ENCODE peak calls at places on chromosome 19, in four cellular contexts. K is M059J; I is stimulated activated CD8-positive, alpha-beta memory T cell treated with anti-CD3 and anti-CD28 coated beads, Interleukin-7, amount 100 ng/mL, for 1 hour; S is uterus. D is an unnamed sample.

GRCh38 chr19:57653689-57654088 is 15.0 kb upstream of the ZSCAN4 start:
- DNase-seq in K (no peak), S (no peak), I (no peak), D (no peak)

GRCh38 chr19:7654401-7654800 is 14.4 kb upstream of the RETN start:
- DNase-seq in K (peak), S (no peak), I (no peak), D (no peak)

GRCh38 chr19:3880471-3881271 is at the start of gene ATCAY:
- DNase-seq in I (no peak), S (no peak), K (no peak), D (no peak)

GRCh38 chr19:18651738-18652137 is 14.9 kb downstream of the KLHL26 start:
- DNase-seq in I (no peak), K (no peak), S (no peak), D (no peak)

GRCh38 chr19:11612816-11613511 is 15.7 kb downstream of the ZNF627 start:
- DNase-seq in I (no peak), S (no peak), K (no peak), D (no peak)

GRCh38 chr19:6610934-6611370 is 20.0 kb upstream of the CD70 start:
- DNase-seq in I (no peak), S (no peak), K (peak), D (no peak)

GRCh38 chr19:14091086-14091884 is 734 bp upstream of the SAMD1 start:
- DNase-seq in S (peak), I (no peak), K (peak), D (peak)

GRCh38 chr19:41307954-41308449 is 2.0 kb upstream of the CCDC97 start:
- DNase-seq in S (no peak), K (no peak), I (no peak), D (no peak)

GRCh38 chr19:50203281-50204080 is at the start of gene MYH14:
- DNase-seq in S (peak), K (no peak), I (no peak), D (peak)

GRCh38 chr19:19558055-19558454 is 20.0 kb downstream of the CILP2 start:
- DNase-seq in S (no peak), K (no peak), I (no peak), D (no peak)